ENCODE peak calls at places on chromosomes 4 and X, in nine cellular contexts. E is tibial nerve; W is endodermal cell; S is HFFc6; Q is nephron progenitor cell; K is GM23338; C is left lung; M is CD4-positive, alpha-beta T cell; P is suprapubic skin. N is an unnamed sample.

GRCh38 chr4:173168396-173169177 is at the start of gene GALNT7:
- DNase-seq in M (peak), P (peak), W (peak), C (peak), E (peak), S (no peak), K (peak), Q (peak), N (no peak)

GRCh38 chrX:39721570-39722279 is 376.0 kb downstream of the BCOR start:
- DNase-seq in Q (no peak), K (no peak), S (no peak), M (no peak), C (no peak), W (peak), P (no peak), E (no peak), N (no peak)

GRCh38 chr4:40699648-40700047 is 50.1 kb upstream of the NSUN7 start:
- DNase-seq in Q (no peak), K (no peak), S (peak), W (no peak), E (no peak), P (no peak), M (no peak), C (no peak), N (no peak)

GRCh38 chrX:104833401-104833800 is 267.4 kb downstream of the IL1RAPL2 start:
- DNase-seq in Q (no peak), P (no peak), K (no peak), S (no peak), M (no peak), C (no peak), W (no peak), E (no peak), N (no peak)

GRCh38 chr4:13540446-13541175 is 3.7 kb downstream of the NKX3-2 start:
- DNase-seq in Q (no peak), E (no peak), W (peak), C (no peak), P (no peak), K (no peak), S (no peak), M (no peak), N (no peak)

GRCh38 chr4:185219551-185220344 is 10.3 kb downstream of the SNX25 start:
- DNase-seq in S (peak), W (no peak), M (no peak), P (no peak), K (no peak), C (no peak), Q (no peak), E (no peak), N (no peak)

GRCh38 chr4:138438608-138439007 is 196.5 kb upstream of the SLC7A11 start:
- DNase-seq in C (no peak), E (no peak), W (no peak), P (no peak), K (no peak), M (no peak), S (no peak), Q (peak), N (no peak)

GRCh38 chrX:121558886-121559285 is 511.5 kb downstream of the GLUD2 start:
- DNase-seq in M (no peak), S (no peak), P (no peak), Q (no peak), E (no peak), W (no peak), K (no peak), C (no peak), N (no peak)

GRCh38 chrX:826026-826425 is 195.4 kb downstream of the SHOX start:
- DNase-seq in P (no peak), M (no peak), K (no peak), S (peak), E (no peak), W (no peak), C (no peak), Q (no peak), N (no peak)

GRCh38 chrX:46561931-46562721 is 11.4 kb upstream of the CHST7 start:
- DNase-seq in K (no peak), P (no peak), S (no peak), Q (no peak), E (no peak), C (peak), W (no peak), M (no peak), N (no peak)

DNA sequence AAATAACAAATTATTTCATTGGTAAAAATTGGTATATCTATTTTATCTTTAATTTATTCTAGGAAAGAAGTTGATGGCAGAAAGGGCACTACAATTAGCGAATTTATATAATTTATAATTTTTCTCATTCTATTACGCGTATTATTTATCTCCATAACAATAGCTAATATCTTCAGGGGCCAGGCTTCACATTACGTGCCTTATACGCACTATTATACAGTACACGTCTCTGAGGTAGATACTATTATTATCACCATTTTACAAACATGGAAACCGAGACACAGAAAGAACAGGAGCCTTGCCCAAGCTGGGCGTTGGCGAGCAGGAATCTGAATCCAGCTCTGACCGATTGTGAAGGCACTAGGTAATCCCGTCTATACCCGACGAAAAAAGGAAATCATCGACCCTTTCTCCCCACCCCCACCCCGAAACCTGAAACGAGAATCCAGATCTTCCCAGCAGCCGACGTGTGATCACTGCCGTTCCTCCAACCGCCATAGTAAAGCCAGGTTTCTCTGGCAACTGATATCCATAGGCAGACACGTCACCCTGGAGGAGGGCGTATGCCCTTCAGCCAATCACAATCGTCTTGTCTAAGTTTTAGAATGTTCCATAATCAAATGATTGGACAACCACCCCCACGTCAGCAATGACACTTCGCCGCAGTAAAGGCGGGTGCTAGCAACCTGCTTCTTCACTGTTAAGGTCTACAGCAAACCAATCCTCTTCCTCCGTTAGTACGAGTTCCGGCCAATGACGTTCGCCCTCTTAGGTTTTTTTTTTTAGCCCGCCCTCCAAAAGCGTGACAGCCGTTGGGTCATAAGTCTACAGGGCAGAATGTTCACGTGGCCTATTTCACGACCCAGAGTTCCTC is at the start of gene MORF4L2:
- DNase-seq in K (peak), S (peak), Q (peak), P (peak), W (peak), E (peak), M (peak), C (peak), N (peak)
- TF ChIP-seq CTCF in K (no peak), S (no peak), Q (no peak), P (no peak), W (no peak), E (no peak), M (no peak), C (no peak), N (no peak)

DNA sequence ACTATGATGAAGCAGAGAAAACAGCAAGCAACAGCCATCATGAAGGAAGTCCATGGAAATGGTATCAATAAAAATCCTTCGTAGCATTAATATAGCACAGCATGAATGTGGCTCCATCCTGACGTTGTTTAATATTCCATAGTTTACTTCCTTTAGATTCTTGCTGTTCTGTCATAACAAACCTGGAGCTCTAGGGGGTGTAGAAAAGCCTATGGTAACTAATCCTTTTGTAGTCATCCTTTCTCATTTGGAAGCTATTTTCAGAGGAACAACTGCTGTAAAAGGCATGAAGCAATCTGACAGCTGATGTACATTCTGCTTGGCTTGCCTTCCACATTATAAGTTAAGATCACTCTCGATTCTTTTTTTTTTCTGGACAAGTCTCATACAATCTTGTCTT is 909 bp downstream of the MYOZ2 start:
- DNase-seq in M (no peak), K (peak), S (no peak), C (no peak), W (no peak), P (no peak), Q (no peak), E (no peak), N (no peak)
- TF ChIP-seq CTCF in M (no peak), K (no peak), S (no peak), C (no peak), W (peak), P (no peak), Q (no peak), E (no peak), N (no peak)

GRCh38 chrX:54357414-54358377 is at the start of gene WNK3:
- DNase-seq in E (peak), Q (peak), P (peak), W (peak), C (peak), M (peak), K (peak), S (no peak), N (no peak)
- TF ChIP-seq CTCF in E (no peak), Q (no peak), P (no peak), W (no peak), C (no peak), M (no peak), K (no peak), S (no peak), N (no peak)

DNA sequence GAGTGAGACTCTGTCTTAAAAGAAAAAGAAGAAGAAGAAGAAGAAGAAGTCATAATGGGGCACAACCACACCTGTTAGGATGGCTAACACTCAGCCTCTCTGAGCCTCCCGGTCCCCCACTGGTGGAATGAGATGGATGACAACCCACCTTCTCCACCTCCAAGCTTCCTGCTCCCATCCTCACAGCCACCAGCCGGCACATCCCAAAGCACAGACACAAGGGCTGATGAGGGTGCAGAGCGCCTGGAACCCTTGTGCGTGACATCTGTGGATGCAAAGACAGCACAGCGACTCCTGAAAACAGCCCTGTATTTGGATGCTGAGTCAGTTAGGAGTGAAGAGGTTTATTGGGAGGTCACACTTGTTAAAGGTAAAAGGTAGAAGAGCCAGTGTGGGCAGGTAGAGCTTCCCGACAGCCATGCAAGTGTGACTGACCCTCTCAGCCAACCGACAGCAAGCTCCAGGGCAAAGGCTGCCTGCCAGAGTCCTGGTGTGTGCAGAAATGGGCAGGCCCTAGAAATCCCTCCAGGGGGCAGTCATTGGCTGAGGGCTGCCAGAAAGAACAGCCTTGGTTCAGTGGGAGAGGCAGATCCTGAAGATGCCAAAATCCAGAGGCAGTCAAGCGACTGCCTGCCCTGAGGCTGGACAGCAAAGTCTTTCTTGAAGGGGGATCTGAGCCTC is 26.6 kb upstream of the MAN2B2 start:
- DNase-seq in S (peak), M (no peak), Q (peak), C (no peak), E (no peak), W (peak), P (no peak), K (peak), N (no peak)
- TF ChIP-seq CTCF in S (peak), M (no peak), Q (peak), C (no peak), E (no peak), W (peak), P (no peak), K (peak), N (peak)

GRCh38 chrX:2764766-2765666 is 13.2 kb downstream of the XG start:
- DNase-seq in M (no peak), Q (no peak), W (no peak), E (no peak), K (no peak), P (no peak), S (no peak), C (no peak), N (no peak)

GRCh38 chrX:2766921-2767320 is 15.1 kb downstream of the XG start:
- DNase-seq in E (no peak), Q (no peak), P (no peak), W (no peak), C (peak), K (no peak), M (no peak), S (no peak), N (no peak)

GRCh38 chrX:2767631-2768455 is 16.0 kb downstream of the XG start:
- DNase-seq in S (peak), C (peak), W (peak), M (no peak), E (peak), Q (no peak), P (peak), K (peak), N (no peak)

GRCh38 chrX:2774057-2774456 is 22.2 kb downstream of the XG start:
- DNase-seq in S (no peak), W (no peak), P (no peak), E (no peak), M (no peak), Q (no peak), K (no peak), C (no peak), N (no peak)

DNA sequence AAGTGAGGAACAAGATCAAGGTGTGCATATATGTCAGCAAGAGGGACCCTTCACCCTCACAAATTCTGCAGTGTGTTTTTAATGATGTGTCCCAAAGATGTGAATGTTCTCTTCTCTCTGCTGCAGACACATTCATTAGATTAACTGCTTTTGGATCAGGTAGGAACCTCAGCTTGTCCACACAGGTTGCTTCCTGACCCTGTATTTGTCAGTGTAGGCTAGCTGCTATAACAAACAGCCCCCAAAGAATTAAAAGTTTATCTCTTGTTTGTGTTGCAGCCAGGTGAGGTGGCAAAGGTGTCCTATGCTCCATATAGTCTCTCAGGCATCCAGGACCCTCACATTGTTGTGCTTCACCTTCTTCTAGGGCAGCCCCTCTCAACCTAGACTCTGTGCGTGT is 17.8 kb downstream of the XG start:
- DNase-seq in Q (no peak), K (no peak), P (no peak), C (no peak), S (no peak), M (no peak), W (no peak), E (no peak), N (no peak)
- TF ChIP-seq CTCF in Q (no peak), K (no peak), P (no peak), C (no peak), S (no peak), M (no peak), W (no peak), E (no peak), N (no peak)

GRCh38 chr4:109675843-109676242 is 27.4 kb downstream of the CASP6 start:
- DNase-seq in E (no peak), P (no peak), Q (no peak), K (no peak), S (no peak), M (no peak), C (no peak), W (no peak), N (no peak)

GRCh38 chr4:109672173-109672572 is 31.1 kb downstream of the CASP6 start:
- DNase-seq in C (no peak), P (no peak), W (no peak), M (no peak), E (no peak), Q (no peak), S (no peak), K (no peak), N (no peak)

GRCh38 chr4:109673303-109673702 is 29.9 kb downstream of the CASP6 start:
- DNase-seq in K (no peak), P (no peak), M (no peak), C (no peak), E (no peak), Q (no peak), W (no peak), S (no peak), N (no peak)

GRCh38 chr4:109675181-109675580 is 28.1 kb downstream of the CASP6 start:
- DNase-seq in C (no peak), M (no peak), P (no peak), W (no peak), E (no peak), Q (no peak), K (no peak), S (no peak), N (no peak)

GRCh38 chr4:109676886-109677285 is 26.4 kb downstream of the CASP6 start:
- DNase-seq in W (no peak), P (no peak), C (no peak), S (no peak), E (no peak), M (no peak), Q (no peak), K (no peak), N (no peak)
- TF ChIP-seq CTCF in W (no peak), P (no peak), C (no peak), S (peak), E (no peak), M (no peak), Q (no peak), K (peak), N (peak)

N was measured in chondrocyte.